ENCODE peak calls at places on chromosomes 1 and 21, in ten cellular contexts. A, C, M, L, O, Q, B, U, W and S are unnamed samples.

GRCh38 chr1:40182956-40183710 is 21.9 kb downstream of the RLF start:
- DNase-seq in L (no peak), U (no peak), C (peak), W (no peak), Q (peak), A (peak), B (no peak), O (peak), M (peak), S (no peak)

GRCh38 chr21:14995695-14996490 is 68.9 kb downstream of the NRIP1 start:
- DNase-seq in W (no peak), A (no peak), Q (peak), C (no peak), U (no peak), B (no peak), M (peak), L (no peak), O (peak), S (no peak)

GRCh38 chr1:153880962-153881361 is 41.8 kb downstream of the GATAD2B start:
- DNase-seq in A (peak), Q (peak), L (peak), W (peak), U (no peak), C (peak), O (peak), M (peak), B (no peak), S (peak)

GRCh38 chr1:228089520-228090380 is 7.2 kb downstream of the ARF1 start:
- DNase-seq in L (peak), Q (no peak), B (no peak), O (no peak), M (no peak), A (no peak), W (no peak), C (no peak), U (no peak), S (no peak)

GRCh38 chr1:26094677-26095383 is 16.8 kb upstream of the PDIK1L start:
- DNase-seq in C (peak), A (no peak), M (peak), W (peak), U (no peak), O (peak), Q (peak), B (no peak), L (peak), S (no peak)

GRCh38 chr1:101235696-101236545 is 898 bp upstream of the S1PR1 start:
- DNase-seq in L (peak), W (peak), B (no peak), C (peak), M (peak), U (peak), Q (peak), A (peak), O (peak), S (no peak)

GRCh38 chr1:67188137-67188536 is 21.9 kb downstream of the IL23R start:
- DNase-seq in C (no peak), O (no peak), U (no peak), A (no peak), B (no peak), M (no peak), Q (no peak), W (no peak), L (no peak), S (no peak)

GRCh38 chr1:6272476-6273270 is 11.8 kb upstream of the GPR153 start:
- DNase-seq in U (no peak), A (no peak), O (no peak), C (peak), B (no peak), L (no peak), W (no peak), M (no peak), Q (no peak), S (no peak)

GRCh38 chr1:98870959-98871903 is 133.4 kb downstream of the PLPPR5 start:
- DNase-seq in O (peak), C (no peak), L (no peak), B (no peak), U (peak), M (peak), W (no peak), Q (no peak), A (no peak), S (peak)

GRCh38 chr1:167456500-167456899 is 61.8 kb downstream of the CD247 start:
- DNase-seq in B (no peak), C (no peak), A (no peak), Q (no peak), U (no peak), W (peak), L (no peak), M (no peak), O (no peak), S (no peak)

GRCh38 chr1:24735619-24736375 is 9.4 kb upstream of the CLIC4 start:
- DNase-seq in W (no peak), C (peak), L (no peak), A (peak), U (no peak), Q (peak), M (peak), B (no peak), O (peak), S (no peak)

GRCh38 chr1:165207774-165208359 is 148.6 kb downstream of the LMX1A start:
- DNase-seq in L (no peak), A (no peak), B (no peak), O (no peak), Q (no peak), M (no peak), C (no peak), U (no peak), W (no peak), S (no peak)

GRCh38 chr1:156814571-156815260 is 1.9 kb downstream of the SH2D2A start:
- DNase-seq in L (no peak), Q (no peak), W (no peak), M (no peak), U (no peak), B (no peak), A (no peak), O (no peak), C (no peak), S (no peak)

GRCh38 chr1:148435406-148435805 is 47.7 kb downstream of the PPIAL4G start:
- DNase-seq in Q (no peak), C (no peak), U (no peak), A (no peak), O (no peak), W (no peak), B (no peak), L (no peak), M (no peak), S (no peak)

GRCh38 chr21:29538115-29538514 is 239.4 kb downstream of the BACH1 start:
- DNase-seq in B (no peak), W (no peak), U (no peak), M (peak), L (no peak), Q (peak), O (peak), A (no peak), C (no peak), S (no peak)

GRCh38 chr1:9042272-9042671 is 16.0 kb upstream of the SLC2A7 start:
- DNase-seq in L (no peak), B (no peak), W (no peak), O (no peak), C (no peak), M (no peak), Q (no peak), A (no peak), U (no peak), S (no peak)

GRCh38 chr1:83883979-83884378 is 115.0 kb downstream of the TTLL7 start:
- DNase-seq in B (no peak), Q (no peak), A (no peak), L (no peak), O (no peak), C (no peak), U (no peak), W (no peak), M (no peak), S (no peak)

GRCh38 chr1:149936076-149936991 is at the start of gene MTMR11:
- DNase-seq in O (peak), M (peak), U (no peak), C (peak), Q (peak), A (peak), B (no peak), W (no peak), L (no peak), S (no peak)

GRCh38 chr1:56780832-56781231 is 38.4 kb downstream of the FYB2 start:
- DNase-seq in U (no peak), W (no peak), C (peak), O (no peak), Q (no peak), B (no peak), M (no peak), A (no peak), L (no peak), S (no peak)
- H3K4me3 ChIP-seq in U (no peak), W (no peak), C (no peak), O (no peak), Q (no peak), B (no peak), M (no peak), A (no peak), L (no peak), S (no peak)

GRCh38 chr1:247966520-247967204 is 1.6 kb downstream of the OR2AK2 start:
- DNase-seq in Q (no peak), C (no peak), W (no peak), B (no peak), O (no peak), U (peak), A (no peak), M (no peak), L (no peak), S (no peak)
- H3K4me3 ChIP-seq in Q (no peak), C (no peak), W (no peak), B (no peak), O (no peak), U (no peak), A (no peak), M (no peak), L (no peak), S (no peak)

GRCh38 chr1:182317489-182318180 is 74.0 kb downstream of the GLUL start:
- DNase-seq in U (no peak), O (no peak), B (no peak), W (no peak), A (peak), M (no peak), C (no peak), L (no peak), Q (no peak), S (no peak)
- H3K4me3 ChIP-seq in U (no peak), O (no peak), B (no peak), W (no peak), A (no peak), M (no peak), C (no peak), L (no peak), Q (no peak), S (no peak)

GRCh38 chr1:94324168-94324544 is 86.8 kb upstream of the ARHGAP29 start:
- DNase-seq in B (peak), Q (no peak), W (no peak), O (peak), L (no peak), U (no peak), C (no peak), A (no peak), M (no peak), S (no peak)
- H3K4me3 ChIP-seq in B (no peak), Q (no peak), W (no peak), O (no peak), L (no peak), U (no peak), C (no peak), A (no peak), M (no peak), S (no peak)

GRCh38 chr21:38250991-38251418 is 5.8 kb upstream of the KCNJ15 start:
- DNase-seq in O (no peak), Q (no peak), M (no peak), U (no peak), C (no peak), B (no peak), A (no peak), L (no peak), W (no peak), S (no peak)
- H3K4me3 ChIP-seq in O (no peak), Q (no peak), M (no peak), U (no peak), C (no peak), B (no peak), A (no peak), L (no peak), W (no peak), S (no peak)

GRCh38 chr1:32924881-32925344 is 23.7 kb upstream of the TMEM54 start:
- DNase-seq in L (no peak), U (no peak), B (no peak), W (no peak), Q (no peak), M (no peak), O (no peak), A (peak), C (peak), S (no peak)

GRCh38 chr1:32927441-32927840 is 26.3 kb upstream of the TMEM54 start:
- DNase-seq in A (no peak), U (no peak), M (no peak), Q (no peak), L (no peak), B (no peak), O (no peak), W (no peak), C (no peak), S (no peak)

GRCh38 chr1:32925360-32926142 is 24.4 kb upstream of the TMEM54 start:
- DNase-seq in M (peak), L (no peak), A (peak), Q (peak), U (no peak), O (peak), C (peak), W (no peak), B (no peak), S (no peak)

GRCh38 chr1:32928285-32928684 is 27.1 kb upstream of the TMEM54 start:
- DNase-seq in O (no peak), C (no peak), W (no peak), M (no peak), A (no peak), Q (no peak), U (no peak), L (no peak), B (no peak), S (no peak)

GRCh38 chr1:32926562-32926961 is 25.4 kb upstream of the TMEM54 start:
- DNase-seq in B (no peak), Q (no peak), M (no peak), W (no peak), O (no peak), U (no peak), C (no peak), L (no peak), A (no peak), S (no peak)
- H3K4me3 ChIP-seq in B (no peak), Q (no peak), M (no peak), W (no peak), O (no peak), U (no peak), C (no peak), L (no peak), A (no peak), S (no peak)

DNA sequence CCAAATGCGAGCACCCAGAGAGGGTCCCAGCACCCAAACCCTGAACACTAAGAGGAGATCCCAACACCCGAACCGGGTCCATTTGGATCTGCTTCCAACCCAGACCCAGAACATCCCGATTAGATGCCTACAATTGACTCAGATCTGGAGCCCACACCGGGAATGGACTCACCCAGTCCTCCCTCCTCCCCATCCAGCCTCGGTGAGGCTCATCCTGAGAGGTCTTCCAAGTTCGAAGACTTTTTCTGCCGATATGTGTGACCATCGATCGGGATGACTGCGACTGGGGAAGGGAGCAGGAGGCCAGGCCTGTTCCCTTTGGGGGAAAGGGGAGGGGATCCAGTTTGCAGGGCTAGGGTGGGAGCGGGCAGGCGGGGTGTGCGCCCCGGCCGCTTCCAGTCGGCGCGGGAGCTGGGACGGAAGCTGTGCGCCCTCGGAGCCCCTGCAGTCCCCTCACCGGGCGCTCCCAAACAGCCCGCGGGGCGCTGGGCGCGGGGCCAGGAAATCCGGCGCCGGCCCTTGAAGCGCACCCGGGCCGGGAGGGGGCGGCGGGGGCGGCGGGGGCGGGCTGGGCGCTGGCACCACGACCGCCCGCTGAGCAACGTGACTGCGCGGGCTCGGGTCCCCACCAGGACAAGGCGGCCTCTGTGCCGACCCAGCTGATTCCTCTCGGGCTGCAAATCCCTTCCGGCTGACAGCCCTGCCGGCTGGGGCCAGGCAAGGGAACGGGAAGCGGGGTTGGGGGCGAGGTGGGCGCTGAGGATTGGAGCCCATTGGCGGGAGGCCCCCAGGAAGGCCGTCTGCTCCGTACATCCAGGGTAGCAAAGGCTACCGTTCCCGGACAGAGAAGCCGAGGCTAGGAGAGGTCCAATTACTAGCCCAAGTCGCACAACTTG is 104.0 kb downstream of the EBNA1BP2 start:
- DNase-seq in L (no peak), U (no peak), A (peak), C (peak), W (peak), M (no peak), Q (no peak), B (no peak), O (no peak), S (no peak)
- H3K4me3 ChIP-seq in L (peak), U (no peak), A (no peak), C (no peak), W (no peak), M (peak), Q (no peak), B (no peak), O (peak), S (no peak)

GRCh38 chr21:42562258-42562657 is 48.6 kb downstream of the SLC37A1 start:
- DNase-seq in L (no peak), Q (no peak), C (no peak), B (no peak), U (no peak), M (no peak), W (peak), O (no peak), A (no peak), S (no peak)
- H3K4me3 ChIP-seq in L (no peak), Q (no peak), C (no peak), B (no peak), U (no peak), M (no peak), W (no peak), O (no peak), A (no peak), S (no peak)

GRCh38 chr1:218361298-218362065 is 16.3 kb downstream of the TGFB2 start:
- DNase-seq in A (peak), Q (peak), W (no peak), B (no peak), O (peak), C (peak), U (no peak), L (no peak), M (peak), S (peak)
- H3K4me3 ChIP-seq in A (no peak), Q (no peak), W (no peak), B (no peak), O (no peak), C (no peak), U (no peak), L (no peak), M (no peak), S (no peak)